ENCODE peak calls at places on chromosomes 1 and 21, in five cellular contexts. I is omental fat pad, S is GM04504, O is Daoy, R is AG08395. Z is an unnamed sample.

GRCh38 chr1:239888639-239889038 is 203.0 kb upstream of the FMN2 start:
- DNase-seq in R (no peak), I (no peak), O (no peak), S (no peak), Z (no peak)

GRCh38 chr1:85463666-85464496 is 1.1 kb downstream of the DDAH1 start:
- DNase-seq in I (no peak), S (no peak), R (peak), O (peak), Z (no peak)

GRCh38 chr21:26849428-26850115 is 4.4 kb upstream of the ADAMTS1 start:
- DNase-seq in O (peak), R (no peak), I (no peak), S (no peak), Z (no peak)

GRCh38 chr1:51518033-51518729 is 885 bp downstream of the EPS15 start:
- DNase-seq in I (no peak), S (no peak), R (peak), O (peak), Z (peak)

GRCh38 chr1:20446796-20447195 is 39.2 kb downstream of the CAMK2N1 start:
- DNase-seq in R (no peak), I (no peak), S (no peak), O (peak), Z (no peak)

GRCh38 chr1:63599799-63600198 is 6.6 kb downstream of the PGM1 start:
- DNase-seq in S (no peak), R (no peak), I (no peak), O (no peak), Z (no peak)

GRCh38 chr1:59743324-59744108 is 71.2 kb upstream of the HOOK1 start:
- DNase-seq in O (no peak), I (no peak), R (no peak), S (no peak), Z (no peak)

GRCh38 chr1:115314765-115315164 is 23.3 kb downstream of the NGF start:
- DNase-seq in R (peak), S (no peak), O (peak), I (no peak), Z (peak)

GRCh38 chr1:101741910-101742309 is 254.8 kb downstream of the OLFM3 start:
- DNase-seq in I (no peak), O (no peak), R (no peak), S (no peak), Z (no peak)

GRCh38 chr1:59898927-59899326 is 27.6 kb downstream of the CYP2J2 start:
- DNase-seq in S (no peak), O (no peak), I (no peak), R (no peak), Z (no peak)

GRCh38 chr1:89022167-89022959 is at the start of gene GBP3:
- DNase-seq in O (peak), R (peak), S (no peak), I (no peak), Z (no peak)

GRCh38 chr1:168824418-168824817 is 95.4 kb upstream of the DPT start:
- DNase-seq in S (no peak), R (no peak), O (peak), I (no peak), Z (no peak)

GRCh38 chr1:94247146-94248094 is 10.0 kb upstream of the ARHGAP29 start:
- DNase-seq in I (peak), R (peak), S (no peak), O (peak), Z (peak)

GRCh38 chr21:26810266-26810665 is 34.9 kb downstream of the ADAMTS1 start:
- DNase-seq in S (no peak), R (no peak), O (no peak), I (no peak), Z (no peak)

GRCh38 chr1:209130886-209131285 is 452.6 kb upstream of the CAMK1G start:
- DNase-seq in R (no peak), O (no peak), I (no peak), S (no peak), Z (no peak)

GRCh38 chr1:82894635-82895034 is 1093.9 kb downstream of the ADGRL2 start:
- DNase-seq in O (no peak), S (no peak), R (no peak), I (no peak), Z (no peak)

GRCh38 chr1:94899756-94900155 is 27.2 kb downstream of the CNN3 start:
- DNase-seq in I (no peak), O (no peak), S (no peak), R (no peak), Z (no peak)

GRCh38 chr1:227915564-227916553 is 31.9 kb downstream of the WNT9A start:
- DNase-seq in O (no peak), I (no peak), R (no peak), S (no peak), Z (no peak)

GRCh38 chr1:53669511-53670191 is 69.3 kb downstream of the GLIS1 start:
- DNase-seq in S (no peak), I (no peak), R (peak), O (no peak), Z (no peak)

GRCh38 chr1:108817016-108817415 is 39.9 kb downstream of the AKNAD1 start:
- DNase-seq in S (peak), R (peak), O (peak), I (no peak), Z (peak)

GRCh38 chr1:177282976-177283375 is 112.2 kb downstream of the BRINP2 start:
- DNase-seq in R (no peak), S (no peak), O (no peak), I (no peak), Z (no peak)

GRCh38 chr1:87236585-87236984 is 92.1 kb upstream of the LMO4 start:
- DNase-seq in R (no peak), S (no peak), I (no peak), O (peak), Z (no peak)